ENCODE peak calls at places on chromosomes 11 and 22, in four cellular contexts. Y is fibroblast of the aortic adventitia; N is activated CD8-positive, alpha-beta T cell treated with anti-CD3 and anti-CD28 coated beads for 36 hours; U is heart left ventricle. O is an unnamed sample.

GRCh38 chr11:117202386-117203068 is 3.4 kb downstream of the TAGLN start:
- DNase-seq in N (no peak), Y (peak; percentile 48), U (no peak), O (no peak)

GRCh38 chr11:13297917-13298356 is 20.3 kb downstream of the BMAL1 start:
- DNase-seq in Y (no peak), U (no peak), N (peak; percentile 73), O (no peak)

GRCh38 chr22:31893460-31893859 is 50.9 kb upstream of the YWHAH start:
- DNase-seq in N (no peak), U (no peak), Y (no peak), O (no peak)

GRCh38 chr22:41844513-41844912 is 11.6 kb downstream of the SREBF2 start:
- DNase-seq in U (no peak), N (no peak), Y (no peak), O (peak; percentile 56)

GRCh38 chr11:3609416-3610265 is 32.2 kb downstream of the ART5 start:
- DNase-seq in Y (peak; percentile 55), U (no peak), N (peak; percentile 25), O (no peak)

GRCh38 chr11:105092255-105093239 is 47.0 kb downstream of the CARD18 start:
- DNase-seq in U (no peak), N (no peak), Y (peak; percentile 32), O (no peak)

GRCh38 chr22:39872548-39872947 is 21.0 kb downstream of the ENTHD1 start:
- DNase-seq in N (no peak), Y (no peak), U (no peak), O (no peak)

GRCh38 chr11:64787526-64788320 is 9.4 kb upstream of the SF1 start:
- DNase-seq in Y (peak; percentile 53), U (no peak), N (peak; percentile 78), O (peak; percentile 78)

GRCh38 chr22:21623402-21623970 is 6.3 kb downstream of the YDJC start:
- DNase-seq in Y (no peak), N (no peak), U (no peak), O (peak; percentile 72)

GRCh38 chr22:28230682-28231081 is 311.6 kb upstream of the PITPNB start:
- DNase-seq in U (no peak), Y (peak; percentile 63), N (no peak), O (no peak)

GRCh38 chr11:104956528-104956927 is 11.8 kb downstream of the CASP4 start:
- DNase-seq in U (no peak), Y (no peak), N (no peak), O (no peak)

GRCh38 chr11:29129850-29130249 is 887.0 kb downstream of the KCNA4 start:
- DNase-seq in Y (peak; percentile 52), U (no peak), N (no peak), O (no peak)

GRCh38 chr11:92125316-92125715 is 99.3 kb upstream of the FAT3 start:
- DNase-seq in N (no peak), Y (no peak), U (no peak), O (no peak)

GRCh38 chr22:21951931-21952465 is 650 bp downstream of the PPM1F start:
- DNase-seq in U (peak; percentile 58), Y (peak; percentile 36), N (peak; percentile 46), O (peak; percentile 88)

GRCh38 chr11:72139500-72139899 is 4.0 kb downstream of the FOLR3 start:
- DNase-seq in Y (no peak), U (no peak), N (no peak), O (no peak)

GRCh38 chr22:47167056-47167455 is 404.6 kb downstream of the TBC1D22A start:
- DNase-seq in N (no peak), U (no peak), Y (no peak), O (no peak)

GRCh38 chr11:119085523-119085878 is 820 bp downstream of the HMBS start:
- DNase-seq in U (peak; percentile 22), Y (no peak), N (peak; percentile 75), O (no peak)

GRCh38 chr11:120652705-120653335 is 141.3 kb downstream of the GRIK4 start:
- DNase-seq in Y (peak; percentile 7), U (no peak), N (peak; percentile 23), O (no peak)

GRCh38 chr11:85752890-85753581 is 57.9 kb downstream of the SYTL2 start:
- DNase-seq in Y (no peak), N (peak; percentile 97), U (no peak), O (no peak)

GRCh38 chr11:69280451-69280850 is 13.5 kb upstream of the MYEOV start:
- DNase-seq in N (no peak), U (no peak), Y (peak; percentile 56), O (no peak)

GRCh38 chr22:17781319-17782031 is 7.2 kb upstream of the BID start:
- DNase-seq in N (peak; percentile 85), Y (peak; percentile 93), U (no peak), O (no peak)